ENCODE peak calls at places on chromosomes 13 and 19, in ten cellular contexts. C is iPS-NIHi11; Y is MM.1S; F is activated B cell treated with CpG ODN at 0.5 μM for 24 hours; G is NCI-H2107; I is AG04450; Q is activated T-helper 9 cell treated with anti-CD3 and anti-CD28 coated beads, Interleukin-2, amount 50 U/mL, for 16 hours; N is CD8-positive, alpha-beta T cell; O is suprapubic skin; J is stimulated activated CD4-positive, alpha-beta T cell treated with anti-CD3 and anti-CD28 coated beads, Interleukin-15, amount 100 ng/mL, for 1 hour. A is an unnamed sample.

GRCh38 chr13:20492036-20492435 is 33.6 kb downstream of the CRYL1 start:
- DNase-seq in C (no peak), Y (no peak), F (no peak), G (no peak), I (no peak), Q (no peak), N (no peak), O (no peak), J (no peak), A (no peak)

GRCh38 chr19:16609511-16609910 is 18.5 kb downstream of the MED26 start:
- DNase-seq in C (no peak), Y (no peak), F (no peak), G (no peak), I (no peak), Q (no peak), N (no peak), O (no peak), J (no peak), A (no peak)

GRCh38 chr13:110308377-110309158 is 1.5 kb downstream of the COL4A2 start:
- DNase-seq in C (peak), Y (no peak), F (no peak), G (no peak), I (no peak), Q (no peak), N (no peak), O (peak), J (no peak), A (no peak)

GRCh38 chr19:53537523-53538377 is at the start of gene ZNF331:
- DNase-seq in C (peak), Y (no peak), F (peak), G (peak), I (no peak), Q (peak), N (peak), O (peak), J (peak), A (no peak)

GRCh38 chr19:37966211-37967072 is 59.4 kb downstream of the SIPA1L3 start:
- DNase-seq in C (no peak), Y (no peak), F (no peak), G (no peak), I (no peak), Q (no peak), N (no peak), O (no peak), J (no peak), A (no peak)

GRCh38 chr19:29672933-29673336 is 7.7 kb downstream of the PLEKHF1 start:
- DNase-seq in C (no peak), Y (no peak), F (peak), G (no peak), I (no peak), Q (peak), N (peak), O (no peak), J (peak), A (no peak)

GRCh38 chr19:55368701-55369563 is 1.3 kb downstream of the IL11 start:
- DNase-seq in C (peak), Y (no peak), F (no peak), G (no peak), I (no peak), Q (peak), N (no peak), O (no peak), J (no peak), A (no peak)

GRCh38 chr19:40360020-40360686 is 11.7 kb downstream of the PLD3 start:
- DNase-seq in C (no peak), Y (no peak), F (no peak), G (no peak), I (no peak), Q (no peak), N (no peak), O (no peak), J (no peak), A (no peak)

GRCh38 chr19:44851427-44851826 is 5.3 kb downstream of the NECTIN2 start:
- DNase-seq in C (no peak), Y (no peak), F (no peak), G (no peak), I (no peak), Q (no peak), N (no peak), O (no peak), J (no peak), A (no peak)

GRCh38 chr13:109577191-109577700 is 209.1 kb downstream of the IRS2 start:
- DNase-seq in C (no peak), Y (no peak), F (no peak), G (no peak), I (no peak), Q (no peak), N (no peak), O (no peak), J (no peak), A (no peak)

GRCh38 chr13:40803316-40803715 is 13.9 kb downstream of the SLC25A15 start:
- DNase-seq in C (no peak), Y (no peak), F (no peak), G (no peak), I (no peak), Q (no peak), N (no peak), O (no peak), J (no peak), A (no peak)

GRCh38 chr13:114151031-114151430 is 18.6 kb upstream of the RASA3 start:
- DNase-seq in C (no peak), Y (no peak), F (no peak), G (no peak), I (no peak), Q (no peak), N (no peak), O (no peak), J (no peak), A (no peak)

GRCh38 chr19:4904481-4904880 is 1.8 kb upstream of the ARRDC5 start:
- DNase-seq in C (no peak), Y (no peak), F (no peak), G (no peak), I (no peak), Q (no peak), N (no peak), O (no peak), J (no peak), A (no peak)

GRCh38 chr19:55698256-55698655 is 23.2 kb downstream of the EPN1 start:
- DNase-seq in C (no peak), Y (no peak), F (no peak), G (no peak), I (no peak), Q (no peak), N (no peak), O (peak), J (no peak), A (no peak)

GRCh38 chr13:75326173-75327131 is 155.5 kb downstream of the TBC1D4 start:
- DNase-seq in C (no peak), Y (no peak), F (no peak), G (no peak), I (no peak), Q (peak), N (peak), O (no peak), J (peak), A (no peak)

GRCh38 chr19:55687281-55688172 is 12.5 kb downstream of the EPN1 start:
- DNase-seq in C (no peak), Y (no peak), F (no peak), G (no peak), I (no peak), Q (no peak), N (no peak), O (no peak), J (no peak), A (no peak)

GRCh38 chr19:7540761-7541480 is 5.4 kb downstream of the PNPLA6 start:
- DNase-seq in C (peak), Y (no peak), F (no peak), G (no peak), I (no peak), Q (no peak), N (no peak), O (no peak), J (no peak), A (no peak)

GRCh38 chr13:72875233-72875632 is 93.3 kb downstream of the PIBF1 start:
- DNase-seq in C (no peak), Y (no peak), F (no peak), G (no peak), I (no peak), Q (no peak), N (no peak), O (no peak), J (no peak), A (no peak)

GRCh38 chr19:7515471-7516226 is at the start of gene ZNF358:
- DNase-seq in C (peak), Y (peak), F (peak), G (no peak), I (no peak), Q (peak), N (peak), O (no peak), J (no peak), A (no peak)

GRCh38 chr13:110092869-110093268 is 214.1 kb downstream of the COL4A1 start:
- DNase-seq in C (no peak), Y (no peak), F (no peak), G (no peak), I (no peak), Q (no peak), N (no peak), O (no peak), J (no peak), A (no peak)

GRCh38 chr13:34931572-34931971 is 10.5 kb upstream of the NBEA start:
- DNase-seq in C (no peak), Y (no peak), F (no peak), G (no peak), I (no peak), Q (no peak), N (no peak), O (no peak), J (no peak), A (no peak)

GRCh38 chr13:33178197-33178699 is 107.3 kb downstream of the STARD13 start:
- DNase-seq in C (no peak), Y (no peak), F (no peak), G (no peak), I (no peak), Q (no peak), N (no peak), O (no peak), J (no peak), A (no peak)

GRCh38 chr13:105597573-105597972 is 937.9 kb downstream of the EFNB2 start:
- DNase-seq in C (no peak), Y (no peak), F (no peak), G (no peak), I (no peak), Q (no peak), N (no peak), O (no peak), J (no peak), A (no peak)

GRCh38 chr13:30105381-30105780 is 202.0 kb downstream of the KATNAL1 start:
- DNase-seq in C (peak), Y (no peak), F (no peak), G (no peak), I (no peak), Q (no peak), N (no peak), O (no peak), J (no peak), A (no peak)

GRCh38 chr13:27101847-27102246 is 69.8 kb downstream of the USP12 start:
- DNase-seq in C (no peak), Y (no peak), F (no peak), G (no peak), I (no peak), Q (no peak), N (no peak), O (no peak), J (no peak), A (no peak)

GRCh38 chr13:40333238-40333637 is 333.2 kb downstream of the FOXO1 start:
- DNase-seq in C (no peak), Y (no peak), F (no peak), G (no peak), I (no peak), Q (no peak), N (no peak), O (no peak), J (no peak), A (no peak)

GRCh38 chr13:30880756-30881155 is 25.3 kb upstream of the MEDAG start:
- DNase-seq in C (no peak), Y (no peak), F (no peak), G (no peak), I (peak), Q (no peak), N (no peak), O (no peak), J (no peak), A (no peak)